ENCODE peak calls at places on chromosomes 12 and 14, in six cellular contexts. R, S, V, Y, E and P are unnamed samples.

GRCh38 chr12:45944771-45945170 is 45.6 kb downstream of the SCAF11 start:
- DNase-seq in R (no peak), S (no peak), E (no peak), V (no peak), Y (no peak), P (no peak)

GRCh38 chr14:23544511-23545447 is 6.8 kb downstream of the ZFHX2 start:
- DNase-seq in R (no peak), E (no peak), V (no peak), S (no peak), Y (no peak), P (no peak)

GRCh38 chr12:39122562-39123204 is 217.3 kb upstream of the CPNE8 start:
- DNase-seq in E (no peak), R (no peak), V (no peak), Y (peak), S (no peak), P (no peak)

GRCh38 chr12:47892819-47893218 is 12.0 kb downstream of the VDR start:
- DNase-seq in Y (no peak), S (no peak), E (no peak), V (no peak), R (no peak), P (no peak)

GRCh38 chr14:99758121-99758871 is 34.9 kb upstream of the EML1 start:
- DNase-seq in Y (no peak), R (no peak), V (peak), S (no peak), E (no peak), P (peak)

GRCh38 chr12:91331371-91331770 is 148.8 kb upstream of the DCN start:
- DNase-seq in S (no peak), Y (no peak), V (no peak), R (no peak), E (no peak), P (no peak)

GRCh38 chr12:47238665-47239064 is 158.9 kb upstream of the AMIGO2 start:
- DNase-seq in E (no peak), V (no peak), S (no peak), Y (no peak), R (no peak), P (no peak)

GRCh38 chr14:55976219-55976618 is 142.0 kb upstream of the PELI2 start:
- DNase-seq in V (no peak), R (no peak), S (no peak), E (no peak), Y (no peak), P (no peak)